ENCODE peak calls at places on chromosomes 16 and 17, in seven cellular contexts. P, H, S, T, W, C and G are unnamed samples.

GRCh38 chr16:88287219-88287618 is 95.5 kb upstream of the ZNF469 start:
- DNase-seq in P (no peak), C (no peak), S (no peak), T (peak), W (peak), H (peak), G (no peak)

GRCh38 chr17:60598001-60598736 is 1.8 kb upstream of the PPM1D start:
- DNase-seq in T (no peak), W (peak), P (no peak), H (no peak), S (no peak), C (no peak), G (no peak)

GRCh38 chr16:55668337-55669281 is 12.8 kb downstream of the SLC6A2 start:
- DNase-seq in W (no peak), T (no peak), C (peak), H (no peak), P (peak), S (no peak), G (no peak)

GRCh38 chr16:62638324-62638911 is 602.2 kb upstream of the CDH8 start:
- DNase-seq in S (no peak), H (no peak), C (no peak), T (no peak), P (no peak), W (no peak), G (no peak)

GRCh38 chr16:25014500-25015147 is 545 bp downstream of the ARHGAP17 start:
- DNase-seq in T (no peak), S (no peak), W (peak), P (peak), H (peak), C (peak), G (peak)

GRCh38 chr16:78744796-78745464 is 645.5 kb downstream of the WWOX start:
- DNase-seq in C (no peak), W (no peak), H (no peak), T (no peak), P (no peak), S (no peak), G (no peak)

GRCh38 chr16:81940781-81941560 is 70.3 kb downstream of the SDR42E1 start:
- DNase-seq in W (peak), H (peak), P (peak), C (no peak), T (peak), S (no peak), G (peak)

GRCh38 chr16:61412562-61412961 is 623.7 kb downstream of the CDH8 start:
- DNase-seq in T (no peak), C (no peak), P (no peak), W (no peak), S (no peak), H (no peak), G (no peak)

GRCh38 chr16:89507834-89508590 is at the start of gene SPG7:
- DNase-seq in W (peak), T (peak), C (peak), P (peak), H (peak), S (peak), G (peak)

GRCh38 chr17:7029096-7029495 is 6.2 kb downstream of the BCL6B start:
- DNase-seq in S (no peak), H (no peak), P (no peak), W (no peak), C (no peak), T (no peak), G (no peak)

GRCh38 chr16:3922241-3922640 is 41.7 kb upstream of the CREBBP start:
- DNase-seq in T (no peak), C (no peak), W (no peak), H (no peak), S (no peak), P (no peak), G (no peak)

GRCh38 chr17:8673621-8674020 is 43.1 kb upstream of the MYH10 start:
- DNase-seq in T (no peak), H (peak), C (no peak), P (peak), W (peak), S (no peak), G (no peak)

GRCh38 chr16:8814095-8814806 is 16.6 kb downstream of the PMM2 start:
- DNase-seq in H (no peak), P (no peak), C (no peak), S (no peak), T (no peak), W (no peak), G (no peak)

GRCh38 chr17:927611-928461 is 51.7 kb downstream of the NXN start:
- DNase-seq in W (peak), H (no peak), S (no peak), C (no peak), T (peak), P (peak), G (peak)

GRCh38 chr17:33667052-33667509 is 374.0 kb upstream of the ASIC2 start:
- DNase-seq in T (no peak), W (peak), H (no peak), S (peak), C (no peak), P (no peak), G (peak)

GRCh38 chr17:74404802-74405201 is 27.1 kb upstream of the GPRC5C start:
- DNase-seq in C (no peak), W (no peak), T (no peak), H (no peak), P (no peak), S (no peak), G (no peak)

GRCh38 chr17:74407384-74407783 is 24.5 kb upstream of the GPRC5C start:
- DNase-seq in H (no peak), T (no peak), S (no peak), W (no peak), C (no peak), P (no peak), G (no peak)

GRCh38 chr17:74410001-74410443 is 21.9 kb upstream of the GPRC5C start:
- DNase-seq in H (no peak), P (no peak), T (no peak), S (no peak), W (no peak), C (no peak), G (no peak)

GRCh38 chr17:74408830-74409229 is 23.1 kb upstream of the GPRC5C start:
- DNase-seq in H (no peak), W (no peak), T (no peak), S (no peak), C (no peak), P (no peak), G (no peak)

DNA sequence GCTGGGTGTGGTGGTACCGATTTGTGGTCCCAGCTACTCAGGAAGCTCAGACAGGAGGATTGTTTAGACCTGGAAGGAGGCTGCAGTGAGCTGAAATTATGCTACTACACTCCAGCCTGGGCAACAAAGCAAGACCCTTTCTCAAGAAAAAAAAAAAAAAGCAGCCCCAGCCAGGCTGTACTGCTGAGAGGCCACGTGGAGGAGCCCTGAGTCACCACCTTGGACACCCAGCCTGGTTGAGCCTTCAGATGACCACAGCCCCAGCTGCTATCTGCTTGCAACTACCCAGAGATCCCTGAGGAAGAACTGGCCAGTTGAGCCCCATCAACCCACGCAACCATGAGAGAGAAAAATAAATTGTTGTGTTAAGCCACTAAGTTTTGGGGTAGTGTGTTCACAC is 23.6 kb upstream of the GPRC5C start:
- DNase-seq in H (no peak), S (no peak), T (no peak), W (peak), P (no peak), C (no peak), G (peak)
- TF ChIP-seq MAX in H (no peak), S (no peak), T (peak), W (peak), P (no peak), C (no peak), G (peak)

GRCh38 chr16:10950393-10950792 is 6.0 kb downstream of the CLEC16A start:
- DNase-seq in T (no peak), C (no peak), W (no peak), S (no peak), P (no peak), H (no peak), G (no peak)
- TF ChIP-seq MAX in T (no peak), C (no peak), W (no peak), S (no peak), P (no peak), H (no peak), G (no peak)

DNA sequence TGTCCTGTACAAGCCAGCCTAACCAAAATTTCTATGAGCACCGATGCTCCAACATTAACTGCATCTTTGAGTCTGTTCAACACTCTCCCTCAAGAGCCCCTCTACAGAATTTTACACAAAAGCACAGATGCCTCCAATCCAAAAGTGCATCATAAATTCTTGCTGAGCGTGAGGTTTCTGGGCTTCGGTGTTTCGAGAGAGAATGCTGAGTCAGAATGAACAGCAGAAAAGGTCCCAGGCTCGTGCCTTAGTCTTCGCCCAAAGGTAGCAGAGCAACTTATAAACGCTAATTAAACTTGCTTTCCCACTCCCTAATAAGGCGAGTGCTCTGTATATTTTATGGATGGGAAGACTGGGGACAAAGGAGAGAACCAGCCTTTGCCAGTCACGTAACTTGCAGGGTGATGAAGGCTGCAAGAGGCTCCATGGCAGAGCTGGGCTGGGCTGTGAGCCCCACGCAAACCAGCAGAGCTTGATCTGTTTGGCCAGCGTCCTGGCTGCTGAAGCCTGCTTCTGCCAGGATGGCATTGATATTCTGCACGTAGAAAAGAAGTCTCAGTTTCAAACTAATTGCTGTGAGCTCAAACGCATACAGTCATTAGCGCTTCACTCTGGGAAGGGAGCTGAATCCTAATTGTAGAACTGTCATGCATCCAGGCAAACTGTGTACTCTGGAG is 138.5 kb downstream of the DNAH9 start:
- DNase-seq in W (no peak), T (no peak), C (no peak), P (no peak), S (no peak), H (no peak), G (no peak)
- TF ChIP-seq MAX in W (no peak), T (no peak), C (no peak), P (no peak), S (no peak), H (no peak), G (no peak)

GRCh38 chr16:71761097-71761496 is 36.6 kb upstream of the PHLPP2 start:
- DNase-seq in S (no peak), C (no peak), P (no peak), W (no peak), T (no peak), H (no peak), G (no peak)

GRCh38 chr16:71758293-71758760 is 33.8 kb upstream of the PHLPP2 start:
- DNase-seq in T (no peak), P (no peak), C (no peak), H (no peak), W (no peak), S (no peak), G (no peak)

GRCh38 chr16:71767060-71767900 is 41.4 kb downstream of the AP1G1 start:
- DNase-seq in C (no peak), P (peak), T (no peak), S (no peak), H (no peak), W (no peak), G (no peak)

DNA sequence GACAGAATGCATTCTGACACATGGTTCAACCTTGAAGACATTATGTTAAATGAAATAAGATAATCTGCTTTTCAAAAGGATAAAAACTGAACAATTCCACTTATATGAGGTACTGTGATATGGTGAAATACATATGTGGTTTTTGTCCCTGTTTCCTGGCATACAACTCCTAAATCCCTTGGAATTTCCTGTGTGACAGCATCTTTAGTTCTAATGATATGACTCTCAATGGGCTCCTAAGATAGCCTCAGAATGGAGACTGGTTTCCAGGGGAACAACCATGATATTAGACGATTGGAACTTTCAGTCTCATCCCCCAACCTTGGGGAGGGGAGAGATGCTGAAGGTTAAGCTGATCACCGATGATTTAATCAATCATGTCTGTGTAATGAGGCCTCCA is 37.7 kb upstream of the PHLPP2 start:
- DNase-seq in T (no peak), H (no peak), P (no peak), C (no peak), S (no peak), W (no peak), G (no peak)
- TF ChIP-seq MAX in T (no peak), H (no peak), P (no peak), C (no peak), S (no peak), W (no peak), G (no peak)

GRCh38 chr16:27253526-27253930 is 15.0 kb downstream of the NSMCE1 start:
- DNase-seq in W (peak), S (no peak), C (no peak), T (peak), H (no peak), P (peak), G (peak)
- TF ChIP-seq MAX in W (no peak), S (no peak), C (no peak), T (peak), H (no peak), P (no peak), G (no peak)

DNA sequence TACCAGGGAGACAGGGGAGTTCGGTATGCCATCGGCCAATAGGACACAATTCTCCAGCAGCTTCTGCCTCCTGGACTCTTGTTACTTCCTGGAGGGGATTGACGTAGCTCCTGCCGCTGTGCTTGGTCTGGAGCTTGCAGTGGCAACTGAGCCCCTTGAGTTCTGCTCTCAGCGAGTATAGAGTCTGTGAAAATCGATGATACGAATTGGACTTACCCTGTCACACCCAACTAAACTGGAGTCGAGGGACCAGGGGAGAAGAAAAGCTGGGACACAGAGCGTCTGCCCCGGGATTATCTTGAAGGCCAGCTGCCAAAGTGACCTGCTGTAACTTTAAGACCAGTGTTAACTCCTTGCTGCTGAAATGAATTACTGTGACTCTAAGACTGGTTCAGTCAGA is 22.2 kb downstream of the SEC14L1 start:
- DNase-seq in H (no peak), P (peak), C (no peak), T (no peak), S (no peak), W (no peak), G (no peak)
- TF ChIP-seq MAX in H (no peak), P (no peak), C (no peak), T (no peak), S (no peak), W (no peak), G (no peak)

DNA sequence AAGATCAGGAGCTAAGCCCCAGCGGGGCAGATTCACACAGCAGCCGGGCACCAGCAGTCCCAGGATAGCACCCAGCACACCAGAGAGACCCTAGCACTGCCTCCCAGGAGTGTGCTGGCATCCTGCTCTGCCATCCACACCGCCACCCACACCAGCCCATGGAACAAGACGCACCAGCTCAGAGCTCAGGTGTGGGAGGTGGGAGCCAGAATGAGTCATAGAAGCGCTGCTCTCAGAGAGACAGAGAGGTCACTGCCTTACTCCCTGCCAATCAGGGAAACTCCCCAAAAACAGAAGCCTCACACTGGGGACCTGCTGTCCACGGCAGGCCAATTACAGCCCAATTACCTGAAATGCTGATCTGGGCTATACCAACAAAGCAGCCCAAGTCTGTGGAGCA is 64.9 kb downstream of the CDYL2 start:
- DNase-seq in S (no peak), T (no peak), H (no peak), C (no peak), P (no peak), W (no peak), G (no peak)
- TF ChIP-seq MAX in S (no peak), T (no peak), H (no peak), C (no peak), P (no peak), W (no peak), G (no peak)

GRCh38 chr17:28279411-28279810 is 39.6 kb upstream of the TMEM97 start:
- DNase-seq in P (no peak), W (no peak), H (no peak), T (no peak), C (no peak), S (no peak), G (no peak)

GRCh38 chr17:28285965-28286364 is 33.0 kb upstream of the TMEM97 start:
- DNase-seq in T (no peak), S (no peak), C (no peak), H (no peak), W (no peak), P (no peak), G (no peak)

GRCh38 chr17:28280826-28281225 is 38.2 kb upstream of the TMEM97 start:
- DNase-seq in T (no peak), P (no peak), S (no peak), H (no peak), W (no peak), C (no peak), G (no peak)

DNA sequence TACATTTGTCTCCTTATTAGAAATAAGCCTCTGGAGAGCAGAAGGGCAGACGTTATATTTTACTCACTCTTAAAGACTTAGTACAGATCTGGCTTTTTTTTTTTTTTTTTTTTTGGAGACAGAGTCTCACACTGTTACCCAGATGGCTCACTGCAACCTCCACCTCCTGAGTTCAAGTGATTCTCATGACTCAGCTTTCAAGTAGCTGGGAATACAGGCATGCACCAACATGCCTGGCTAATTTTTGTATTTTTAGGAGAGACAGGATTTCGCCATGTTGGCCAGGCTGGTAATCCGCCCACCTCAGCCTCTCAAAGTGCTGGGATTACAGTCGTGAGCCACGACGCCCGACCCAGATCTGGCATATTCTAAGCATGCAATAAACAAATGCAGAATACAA is 36.4 kb upstream of the TMEM97 start:
- DNase-seq in W (no peak), P (peak), H (no peak), S (no peak), T (peak), C (no peak), G (peak)
- TF ChIP-seq MAX in W (no peak), P (no peak), H (peak), S (no peak), T (peak), C (no peak), G (no peak)

GRCh38 chr17:64504769-64505319 is 1.2 kb downstream of the DDX5 start:
- DNase-seq in S (no peak), W (no peak), C (no peak), T (no peak), P (peak), H (no peak), G (peak)
- TF ChIP-seq MAX in S (no peak), W (no peak), C (no peak), T (no peak), P (no peak), H (no peak), G (no peak)